ENCODE peak calls at places on chromosomes 4 and X, in five cellular contexts. One of them, this sample, is unnamed. For H3K9me3, the result is how much of the 10 kb centered on the place peaks cover.

GRCh38 chrX:72052415-72053090 is 79.2 kb downstream of the RTL5 start:
- DNase-seq in Karpas-422: peak
- DNase-seq in mammary epithelial cell: no peak
- DNase-seq in GM23248: peak
- DNase-seq in endodermal cell: peak
- DNase-seq in this sample: no peak

GRCh38 chr4:108030332-108030731 is 40.6 kb downstream of the HADH start:
- DNase-seq in endodermal cell: peak
- DNase-seq in mammary epithelial cell: peak
- DNase-seq in GM23248: peak
- DNase-seq in Karpas-422: peak
- DNase-seq in this sample: peak

GRCh38 chr4:84924439-84924838 is 42.1 kb downstream of the WDFY3 start:
- DNase-seq in Karpas-422: no peak
- DNase-seq in endodermal cell: no peak
- DNase-seq in mammary epithelial cell: no peak
- DNase-seq in GM23248: no peak
- DNase-seq in this sample: no peak

GRCh38 chrX:110414679-110415439 is 56.2 kb downstream of the RTL9 start:
- DNase-seq in endodermal cell: no peak
- DNase-seq in GM23248: peak
- DNase-seq in mammary epithelial cell: peak
- DNase-seq in Karpas-422: no peak
- DNase-seq in this sample: no peak

GRCh38 chr4:169030575-169030982 is 20.5 kb upstream of the CBR4 start:
- DNase-seq in mammary epithelial cell: no peak
- DNase-seq in GM23248: peak
- DNase-seq in endodermal cell: no peak
- DNase-seq in Karpas-422: no peak
- DNase-seq in this sample: no peak

GRCh38 chr4:181301735-181302380 is 941.3 kb upstream of the TENM3 start:
- DNase-seq in Karpas-422: peak
- DNase-seq in GM23248: peak
- DNase-seq in endodermal cell: peak
- DNase-seq in mammary epithelial cell: peak
- DNase-seq in this sample: peak

GRCh38 chr4:172648471-172648870 is 520.1 kb upstream of the GALNT7 start:
- DNase-seq in mammary epithelial cell: peak
- DNase-seq in Karpas-422: no peak
- DNase-seq in endodermal cell: no peak
- DNase-seq in GM23248: no peak
- DNase-seq in this sample: no peak

GRCh38 chr4:65367306-65367705 is 303.0 kb downstream of the EPHA5 start:
- DNase-seq in mammary epithelial cell: no peak
- DNase-seq in GM23248: peak
- DNase-seq in Karpas-422: no peak
- DNase-seq in endodermal cell: no peak
- DNase-seq in this sample: no peak

GRCh38 chrX:64176876-64177275 is 28.6 kb downstream of the AMER1 start:
- DNase-seq in GM23248: no peak
- DNase-seq in endodermal cell: no peak
- DNase-seq in mammary epithelial cell: no peak
- DNase-seq in Karpas-422: no peak
- DNase-seq in this sample: no peak

GRCh38 chr4:71765349-71765748 is 18.5 kb downstream of the GC start:
- DNase-seq in endodermal cell: no peak
- DNase-seq in GM23248: peak
- DNase-seq in mammary epithelial cell: peak
- DNase-seq in Karpas-422: no peak
- DNase-seq in this sample: no peak

GRCh38 chrX:1355800-1356148 is 19.2 kb downstream of the IL3RA start:
- DNase-seq in endodermal cell: peak
- DNase-seq in Karpas-422: no peak
- DNase-seq in GM23248: no peak
- DNase-seq in mammary epithelial cell: no peak
- DNase-seq in this sample: no peak

GRCh38 chrX:81615979-81616378 is 414.1 kb downstream of the SH3BGRL start:
- DNase-seq in endodermal cell: no peak
- DNase-seq in mammary epithelial cell: no peak
- DNase-seq in GM23248: no peak
- DNase-seq in Karpas-422: no peak
- DNase-seq in this sample: no peak
- H3K9me3 ChIP-seq in endodermal cell: under half
- H3K9me3 ChIP-seq in mammary epithelial cell: under half
- H3K9me3 ChIP-seq in GM23248: under half
- H3K9me3 ChIP-seq in Karpas-422: under half
- H3K9me3 ChIP-seq in this sample: under half

GRCh38 chrX:119478504-119478903 is 10.3 kb downstream of the SLC25A5 start:
- DNase-seq in Karpas-422: no peak
- DNase-seq in mammary epithelial cell: no peak
- DNase-seq in GM23248: no peak
- DNase-seq in endodermal cell: no peak
- DNase-seq in this sample: no peak

GRCh38 chrX:119474615-119475388 is 6.6 kb downstream of the SLC25A5 start:
- DNase-seq in Karpas-422: no peak
- DNase-seq in mammary epithelial cell: no peak
- DNase-seq in GM23248: no peak
- DNase-seq in endodermal cell: peak
- DNase-seq in this sample: no peak

GRCh38 chrX:119475389-119476101 is 7.3 kb downstream of the SLC25A5 start:
- DNase-seq in Karpas-422: no peak
- DNase-seq in endodermal cell: peak
- DNase-seq in mammary epithelial cell: no peak
- DNase-seq in GM23248: peak
- DNase-seq in this sample: no peak

GRCh38 chrX:119479845-119480244 is 11.6 kb downstream of the SLC25A5 start:
- DNase-seq in endodermal cell: peak
- DNase-seq in GM23248: no peak
- DNase-seq in Karpas-422: no peak
- DNase-seq in mammary epithelial cell: peak
- DNase-seq in this sample: no peak

GRCh38 chrX:119477812-119478232 is 9.6 kb downstream of the SLC25A5 start:
- DNase-seq in Karpas-422: no peak
- DNase-seq in GM23248: peak
- DNase-seq in mammary epithelial cell: no peak
- DNase-seq in endodermal cell: peak
- DNase-seq in this sample: peak
- H3K9ac ChIP-seq in Karpas-422: no peak
- H3K9ac ChIP-seq in GM23248: peak
- H3K9ac ChIP-seq in mammary epithelial cell: no peak
- H3K9ac ChIP-seq in endodermal cell: no peak
- H3K9ac ChIP-seq in this sample: no peak

DNA sequence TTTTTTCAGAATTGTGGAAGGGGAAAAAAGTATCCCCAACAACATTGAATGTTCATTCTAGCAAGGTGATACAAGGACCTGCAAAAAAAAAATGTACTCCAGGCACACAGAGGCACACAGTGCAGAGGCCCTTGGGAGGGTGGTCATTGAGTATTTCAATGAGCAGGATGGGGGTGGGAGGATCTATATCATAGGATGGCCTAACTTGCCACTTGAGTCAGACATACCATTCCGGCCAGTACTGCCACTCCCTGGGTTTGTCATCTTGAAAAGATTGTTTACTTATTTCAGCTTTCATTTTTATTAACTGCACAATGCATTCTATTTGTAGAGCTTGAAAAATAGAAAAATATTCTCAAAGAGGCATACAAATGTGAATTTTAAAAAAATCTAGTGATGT is 18.7 kb downstream of the ZNF595 start:
- DNase-seq in GM23248: no peak
- DNase-seq in Karpas-422: no peak
- DNase-seq in endodermal cell: no peak
- DNase-seq in mammary epithelial cell: peak
- DNase-seq in this sample: no peak
- H3K9me3 ChIP-seq in GM23248: under half
- H3K9me3 ChIP-seq in Karpas-422: half or more
- H3K9me3 ChIP-seq in endodermal cell: half or more
- H3K9me3 ChIP-seq in mammary epithelial cell: half or more
- H3K9me3 ChIP-seq in this sample: under half

GRCh38 chr4:106368678-106369077 is at the start of gene GIMD1:
- DNase-seq in GM23248: no peak
- DNase-seq in Karpas-422: no peak
- DNase-seq in endodermal cell: no peak
- DNase-seq in mammary epithelial cell: no peak
- DNase-seq in this sample: no peak

GRCh38 chr4:106369456-106370060 is 980 bp upstream of the GIMD1 start:
- DNase-seq in GM23248: peak
- DNase-seq in mammary epithelial cell: peak
- DNase-seq in Karpas-422: peak
- DNase-seq in endodermal cell: peak
- DNase-seq in this sample: peak

GRCh38 chr4:106367072-106367471 is 1.5 kb downstream of the GIMD1 start:
- DNase-seq in mammary epithelial cell: no peak
- DNase-seq in Karpas-422: no peak
- DNase-seq in GM23248: no peak
- DNase-seq in endodermal cell: no peak
- DNase-seq in this sample: no peak

GRCh38 chr4:106365613-106366012 is 3.0 kb downstream of the GIMD1 start:
- DNase-seq in Karpas-422: no peak
- DNase-seq in GM23248: peak
- DNase-seq in mammary epithelial cell: peak
- DNase-seq in endodermal cell: no peak
- DNase-seq in this sample: no peak

DNA sequence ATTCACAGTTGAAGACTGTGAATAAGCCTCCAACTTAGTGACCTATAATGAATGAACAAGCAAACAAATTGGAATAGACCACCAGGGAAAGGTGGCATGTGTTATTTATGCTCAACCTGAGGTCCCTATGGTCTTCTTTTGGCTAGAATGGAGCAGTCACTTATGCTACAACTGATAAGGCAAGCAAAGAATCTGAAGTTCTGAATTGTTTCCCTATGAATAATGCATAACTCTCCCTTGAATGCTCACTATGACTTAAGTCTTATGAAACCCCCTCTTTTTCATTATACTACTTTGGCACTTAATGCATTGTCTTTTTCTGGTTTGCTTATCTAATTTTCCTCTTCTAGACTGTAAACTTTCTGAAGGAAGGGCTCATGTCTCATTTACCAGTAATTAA is 2.6 kb downstream of the GIMD1 start:
- DNase-seq in mammary epithelial cell: no peak
- DNase-seq in endodermal cell: no peak
- DNase-seq in Karpas-422: no peak
- DNase-seq in GM23248: peak
- DNase-seq in this sample: no peak
- H3K9ac ChIP-seq in mammary epithelial cell: no peak
- H3K9ac ChIP-seq in endodermal cell: no peak
- H3K9ac ChIP-seq in Karpas-422: no peak
- H3K9ac ChIP-seq in GM23248: no peak
- H3K9ac ChIP-seq in this sample: no peak

DNA sequence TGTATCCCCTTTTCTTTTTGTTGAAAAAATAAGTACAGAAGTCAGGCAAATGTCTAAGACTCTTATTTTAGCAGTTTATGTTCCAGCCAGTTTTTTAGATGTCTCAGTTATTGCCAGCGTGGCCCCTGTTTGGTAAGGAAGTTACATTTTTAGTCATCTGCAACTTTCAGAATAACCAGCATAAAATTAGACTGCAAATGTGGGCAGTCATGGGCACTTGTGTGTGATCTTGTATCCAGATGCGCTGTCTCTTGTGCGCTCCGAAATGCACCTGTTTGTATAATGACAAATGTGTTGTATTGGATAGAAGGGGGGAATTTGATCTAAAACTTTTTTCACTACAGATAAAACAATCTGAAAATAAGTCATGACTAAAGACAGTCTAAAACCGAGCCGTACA is 44.3 kb upstream of the CLCN4 start:
- DNase-seq in mammary epithelial cell: no peak
- DNase-seq in Karpas-422: no peak
- DNase-seq in GM23248: no peak
- DNase-seq in endodermal cell: no peak
- DNase-seq in this sample: no peak
- H3K9me3 ChIP-seq in mammary epithelial cell: under half
- H3K9me3 ChIP-seq in Karpas-422: under half
- H3K9me3 ChIP-seq in GM23248: under half
- H3K9me3 ChIP-seq in endodermal cell: under half
- H3K9me3 ChIP-seq in this sample: under half

This sample was measured in colonic mucosa.